ENCODE peak calls at places on chromosomes 5 and 9, in seven cellular contexts. One of them, this sample, is unnamed.

GRCh38 chr5:1343931-1344901 is 683 bp downstream of the CLPTM1L start:
- DNase-seq in GM13976: no peak
- DNase-seq in type B pancreatic cell: no peak
- DNase-seq in upper lobe of right lung: no peak
- DNase-seq in omental fat pad: no peak
- DNase-seq in heart left ventricle: no peak
- DNase-seq in osteocyte: no peak
- DNase-seq in this sample: peak; percentile 25

GRCh38 chr9:114551750-114552685 is 35.6 kb upstream of the ATP6V1G1 start:
- DNase-seq in osteocyte: peak; percentile 92
- DNase-seq in heart left ventricle: peak; percentile 61
- DNase-seq in type B pancreatic cell: no peak
- DNase-seq in upper lobe of right lung: no peak
- DNase-seq in GM13976: no peak
- DNase-seq in omental fat pad: peak; percentile 60
- DNase-seq in this sample: peak; percentile 44

GRCh38 chr5:35717718-35718117 is 100.1 kb downstream of the SPEF2 start:
- DNase-seq in GM13976: no peak
- DNase-seq in upper lobe of right lung: no peak
- DNase-seq in heart left ventricle: no peak
- DNase-seq in osteocyte: no peak
- DNase-seq in type B pancreatic cell: no peak
- DNase-seq in omental fat pad: no peak
- DNase-seq in this sample: no peak

GRCh38 chr5:76500633-76501393 is 97.7 kb downstream of the IQGAP2 start:
- DNase-seq in omental fat pad: no peak
- DNase-seq in GM13976: no peak
- DNase-seq in upper lobe of right lung: no peak
- DNase-seq in heart left ventricle: no peak
- DNase-seq in type B pancreatic cell: no peak
- DNase-seq in osteocyte: no peak
- DNase-seq in this sample: no peak

GRCh38 chr9:121748727-121749546 is 97.5 kb downstream of the DAB2IP start:
- DNase-seq in heart left ventricle: peak; percentile 88
- DNase-seq in GM13976: no peak
- DNase-seq in upper lobe of right lung: no peak
- DNase-seq in type B pancreatic cell: no peak
- DNase-seq in osteocyte: no peak
- DNase-seq in omental fat pad: no peak
- DNase-seq in this sample: no peak

GRCh38 chr5:4862500-4862899 is 277.6 kb upstream of the ADAMTS16 start:
- DNase-seq in osteocyte: no peak
- DNase-seq in GM13976: no peak
- DNase-seq in heart left ventricle: no peak
- DNase-seq in upper lobe of right lung: no peak
- DNase-seq in type B pancreatic cell: no peak
- DNase-seq in omental fat pad: no peak
- DNase-seq in this sample: no peak

GRCh38 chr5:88143693-88144218 is 124.9 kb downstream of the TMEM161B start:
- DNase-seq in type B pancreatic cell: no peak
- DNase-seq in upper lobe of right lung: no peak
- DNase-seq in GM13976: no peak
- DNase-seq in osteocyte: no peak
- DNase-seq in heart left ventricle: no peak
- DNase-seq in omental fat pad: no peak
- DNase-seq in this sample: no peak

GRCh38 chr5:138035605-138036537 is 3.0 kb upstream of the FAM13B start:
- DNase-seq in osteocyte: no peak
- DNase-seq in GM13976: peak; percentile 59
- DNase-seq in upper lobe of right lung: no peak
- DNase-seq in omental fat pad: no peak
- DNase-seq in heart left ventricle: no peak
- DNase-seq in type B pancreatic cell: no peak
- DNase-seq in this sample: peak; percentile 60

GRCh38 chr9:95077766-95078382 is 239.6 kb downstream of the FANCC start:
- DNase-seq in GM13976: no peak
- DNase-seq in upper lobe of right lung: peak; percentile 54
- DNase-seq in heart left ventricle: no peak
- DNase-seq in type B pancreatic cell: no peak
- DNase-seq in omental fat pad: no peak
- DNase-seq in osteocyte: no peak
- DNase-seq in this sample: no peak

GRCh38 chr5:65815156-65815555 is 93.2 kb downstream of the NLN start:
- DNase-seq in upper lobe of right lung: no peak
- DNase-seq in type B pancreatic cell: no peak
- DNase-seq in heart left ventricle: no peak
- DNase-seq in osteocyte: no peak
- DNase-seq in omental fat pad: no peak
- DNase-seq in GM13976: no peak
- DNase-seq in this sample: no peak

GRCh38 chr5:33781286-33781685 is 110.5 kb downstream of the ADAMTS12 start:
- DNase-seq in heart left ventricle: no peak
- DNase-seq in GM13976: no peak
- DNase-seq in type B pancreatic cell: no peak
- DNase-seq in omental fat pad: no peak
- DNase-seq in osteocyte: no peak
- DNase-seq in upper lobe of right lung: no peak
- DNase-seq in this sample: no peak

GRCh38 chr5:56147679-56148230 is 85.4 kb downstream of the ANKRD55 start:
- DNase-seq in omental fat pad: no peak
- DNase-seq in upper lobe of right lung: no peak
- DNase-seq in osteocyte: no peak
- DNase-seq in GM13976: no peak
- DNase-seq in type B pancreatic cell: no peak
- DNase-seq in heart left ventricle: no peak
- DNase-seq in this sample: no peak

GRCh38 chr5:54794437-54794970 is 190.9 kb downstream of the ESM1 start:
- DNase-seq in heart left ventricle: no peak
- DNase-seq in osteocyte: no peak
- DNase-seq in upper lobe of right lung: no peak
- DNase-seq in GM13976: no peak
- DNase-seq in omental fat pad: no peak
- DNase-seq in type B pancreatic cell: no peak
- DNase-seq in this sample: no peak

GRCh38 chr9:116190997-116191396 is 37.4 kb downstream of the PAPPA start:
- DNase-seq in heart left ventricle: no peak
- DNase-seq in GM13976: no peak
- DNase-seq in omental fat pad: no peak
- DNase-seq in osteocyte: no peak
- DNase-seq in type B pancreatic cell: no peak
- DNase-seq in upper lobe of right lung: no peak
- DNase-seq in this sample: no peak

GRCh38 chr9:34896112-34896511 is 62.0 kb upstream of the PHF24 start:
- DNase-seq in upper lobe of right lung: no peak
- DNase-seq in type B pancreatic cell: no peak
- DNase-seq in GM13976: no peak
- DNase-seq in omental fat pad: no peak
- DNase-seq in heart left ventricle: no peak
- DNase-seq in osteocyte: no peak
- DNase-seq in this sample: no peak

GRCh38 chr5:133993152-133993548 is 11.6 kb downstream of the VDAC1 start:
- DNase-seq in osteocyte: no peak
- DNase-seq in upper lobe of right lung: no peak
- DNase-seq in omental fat pad: no peak
- DNase-seq in type B pancreatic cell: no peak
- DNase-seq in heart left ventricle: no peak
- DNase-seq in GM13976: no peak
- DNase-seq in this sample: no peak

DNA sequence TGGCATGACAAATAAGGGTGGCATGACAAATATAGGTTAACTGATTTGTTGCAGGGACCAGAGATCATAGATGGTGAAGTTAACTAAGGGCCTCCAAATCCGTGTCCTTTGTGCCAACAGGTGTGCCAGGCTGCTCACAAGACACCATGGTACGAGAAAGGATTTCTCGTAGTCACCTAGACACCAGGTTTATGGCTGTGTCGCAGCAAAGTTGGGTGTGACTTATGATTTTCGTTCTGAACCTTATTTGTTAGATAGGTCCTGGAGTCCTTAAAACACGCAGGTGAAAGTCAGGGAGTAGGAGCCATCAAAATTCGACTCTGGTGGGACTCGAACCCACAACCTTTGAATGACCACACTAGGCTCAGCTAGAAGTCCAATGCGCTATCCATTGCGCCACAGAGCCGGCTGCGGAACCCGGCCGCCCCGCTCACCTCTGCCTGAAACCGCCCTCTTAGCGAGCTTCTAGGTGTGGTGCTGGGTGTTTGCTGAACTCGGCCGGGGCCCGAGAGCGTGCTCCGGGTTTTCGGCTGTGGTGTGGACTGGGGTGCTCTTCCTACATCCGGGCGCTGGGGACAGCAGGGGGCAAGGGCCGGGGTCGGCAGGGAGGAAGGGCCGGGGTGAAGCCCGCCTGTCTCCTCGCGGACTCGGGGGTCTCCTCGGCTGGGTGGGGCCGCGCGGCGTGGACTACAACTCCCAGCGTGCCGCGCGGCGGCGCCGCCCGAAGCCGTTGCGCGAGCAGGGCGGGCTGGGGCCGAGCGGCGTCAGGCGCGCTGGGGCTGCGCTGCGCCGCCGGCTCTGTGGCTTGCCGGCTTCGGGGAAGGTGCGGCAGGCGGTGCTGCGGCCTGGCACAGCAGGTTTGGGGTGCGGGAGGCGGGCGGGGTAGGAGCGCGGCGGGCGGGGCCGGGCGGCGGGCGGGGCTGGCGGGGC is at the start of gene SLC27A4:
- DNase-seq in type B pancreatic cell: peak; percentile 86
- DNase-seq in omental fat pad: no peak
- DNase-seq in heart left ventricle: peak; percentile 89
- DNase-seq in upper lobe of right lung: peak; percentile 93
- DNase-seq in GM13976: peak; percentile 93
- DNase-seq in osteocyte: peak; percentile 89
- DNase-seq in this sample: peak; percentile 83
- TF ChIP-seq CTCF in type B pancreatic cell: no peak
- TF ChIP-seq CTCF in omental fat pad: no peak
- TF ChIP-seq CTCF in heart left ventricle: no peak
- TF ChIP-seq CTCF in upper lobe of right lung: no peak
- TF ChIP-seq CTCF in GM13976: no peak
- TF ChIP-seq CTCF in osteocyte: no peak
- TF ChIP-seq CTCF in this sample: no peak

GRCh38 chr9:744046-744712 is 97.3 kb upstream of the DMRT1 start:
- DNase-seq in heart left ventricle: no peak
- DNase-seq in type B pancreatic cell: peak; percentile 18
- DNase-seq in osteocyte: no peak
- DNase-seq in GM13976: no peak
- DNase-seq in omental fat pad: no peak
- DNase-seq in upper lobe of right lung: no peak
- DNase-seq in this sample: no peak
- TF ChIP-seq CTCF in heart left ventricle: no peak
- TF ChIP-seq CTCF in type B pancreatic cell: no peak
- TF ChIP-seq CTCF in osteocyte: no peak
- TF ChIP-seq CTCF in GM13976: no peak
- TF ChIP-seq CTCF in omental fat pad: no peak
- TF ChIP-seq CTCF in upper lobe of right lung: no peak
- TF ChIP-seq CTCF in this sample: no peak

GRCh38 chr5:82364497-82364896 is 86.3 kb upstream of the RPS23 start:
- DNase-seq in osteocyte: no peak
- DNase-seq in GM13976: no peak
- DNase-seq in type B pancreatic cell: no peak
- DNase-seq in heart left ventricle: no peak
- DNase-seq in upper lobe of right lung: no peak
- DNase-seq in omental fat pad: no peak
- DNase-seq in this sample: no peak
- TF ChIP-seq CTCF in osteocyte: peak; percentile 75
- TF ChIP-seq CTCF in GM13976: no peak
- TF ChIP-seq CTCF in type B pancreatic cell: peak; percentile 64
- TF ChIP-seq CTCF in heart left ventricle: peak; percentile 37
- TF ChIP-seq CTCF in upper lobe of right lung: peak; percentile 46
- TF ChIP-seq CTCF in omental fat pad: no peak
- TF ChIP-seq CTCF in this sample: peak; percentile 7

GRCh38 chr5:32057157-32058096 is 116.7 kb downstream of the GOLPH3 start:
- DNase-seq in omental fat pad: no peak
- DNase-seq in upper lobe of right lung: no peak
- DNase-seq in type B pancreatic cell: no peak
- DNase-seq in heart left ventricle: no peak
- DNase-seq in GM13976: no peak
- DNase-seq in osteocyte: no peak
- DNase-seq in this sample: no peak
- TF ChIP-seq CTCF in omental fat pad: no peak
- TF ChIP-seq CTCF in upper lobe of right lung: no peak
- TF ChIP-seq CTCF in type B pancreatic cell: peak; percentile 67
- TF ChIP-seq CTCF in heart left ventricle: no peak
- TF ChIP-seq CTCF in GM13976: no peak
- TF ChIP-seq CTCF in osteocyte: peak; percentile 36
- TF ChIP-seq CTCF in this sample: peak; percentile 18

GRCh38 chr9:127612993-127613954 is 1.2 kb downstream of the STXBP1 start:
- DNase-seq in osteocyte: peak; percentile 86
- DNase-seq in omental fat pad: no peak
- DNase-seq in GM13976: peak; percentile 46
- DNase-seq in upper lobe of right lung: peak; percentile 83
- DNase-seq in heart left ventricle: peak; percentile 87
- DNase-seq in type B pancreatic cell: peak; percentile 73
- DNase-seq in this sample: peak; percentile 52

GRCh38 chr9:127608104-127608966 is 3.7 kb upstream of the STXBP1 start:
- DNase-seq in omental fat pad: no peak
- DNase-seq in osteocyte: peak; percentile 86
- DNase-seq in GM13976: peak; percentile 89
- DNase-seq in upper lobe of right lung: peak; percentile 91
- DNase-seq in heart left ventricle: peak; percentile 88
- DNase-seq in type B pancreatic cell: peak; percentile 83
- DNase-seq in this sample: peak; percentile 82

GRCh38 chr9:127614961-127615360 is 2.9 kb downstream of the STXBP1 start:
- DNase-seq in GM13976: no peak
- DNase-seq in osteocyte: no peak
- DNase-seq in type B pancreatic cell: no peak
- DNase-seq in omental fat pad: no peak
- DNase-seq in upper lobe of right lung: no peak
- DNase-seq in heart left ventricle: no peak
- DNase-seq in this sample: no peak

DNA sequence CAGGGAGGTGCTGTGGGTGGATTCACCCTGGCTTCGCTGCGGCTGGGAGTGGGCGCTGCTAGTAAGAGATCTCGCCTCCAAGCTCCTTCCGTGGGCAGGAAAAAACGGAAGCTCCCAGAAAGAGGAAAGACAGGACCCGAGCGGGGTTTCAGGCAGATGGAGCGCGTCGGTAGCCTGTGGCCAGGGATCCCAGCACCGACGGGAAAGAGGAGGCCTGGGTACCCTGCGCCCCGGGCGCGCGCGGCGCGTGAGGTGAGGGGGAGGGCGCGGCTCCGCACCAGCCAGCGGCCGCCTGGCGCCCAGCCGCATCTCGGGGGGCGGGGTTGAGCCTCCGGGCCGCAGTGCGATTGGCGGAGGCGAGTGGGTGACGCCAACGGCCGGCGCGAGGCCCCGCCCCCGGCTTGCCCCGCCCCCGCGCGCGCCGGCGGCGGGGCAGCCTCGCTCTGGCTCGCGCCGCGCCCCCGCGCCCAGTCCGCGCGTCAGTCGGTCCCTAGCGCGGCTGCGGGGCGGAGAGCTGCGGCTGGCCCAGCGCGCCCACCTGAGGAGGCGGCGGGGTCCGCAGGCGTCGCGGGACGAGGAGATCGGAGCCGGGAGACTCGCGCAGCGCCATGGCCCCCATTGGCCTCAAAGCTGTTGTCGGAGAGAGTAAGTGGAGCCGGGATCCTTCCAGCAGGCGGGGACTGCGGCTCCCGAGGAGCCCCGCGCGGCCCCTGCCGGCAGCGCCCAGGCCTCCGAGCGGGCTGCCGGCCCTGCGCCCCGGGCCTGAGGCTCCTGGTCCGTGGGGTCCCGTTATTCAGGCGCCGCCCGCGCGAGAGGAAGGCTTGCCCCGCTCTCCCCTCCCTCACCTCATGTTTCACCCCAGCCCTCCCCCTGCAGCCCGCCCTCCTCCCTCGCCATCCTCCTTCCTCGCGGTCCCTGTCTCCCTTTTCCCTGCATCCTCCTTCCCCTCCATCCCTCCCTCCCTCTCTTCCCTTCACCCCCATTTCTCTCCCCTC is at the start of gene STXBP1:
- DNase-seq in type B pancreatic cell: peak; percentile 94
- DNase-seq in osteocyte: peak; percentile 95
- DNase-seq in heart left ventricle: peak; percentile 95
- DNase-seq in GM13976: peak; percentile 98
- DNase-seq in omental fat pad: peak; percentile 52
- DNase-seq in upper lobe of right lung: peak; percentile 94
- DNase-seq in this sample: peak; percentile 93
- TF ChIP-seq CTCF in type B pancreatic cell: peak; percentile 46
- TF ChIP-seq CTCF in osteocyte: peak; percentile 41
- TF ChIP-seq CTCF in heart left ventricle: peak; percentile 19
- TF ChIP-seq CTCF in GM13976: no peak
- TF ChIP-seq CTCF in omental fat pad: no peak
- TF ChIP-seq CTCF in upper lobe of right lung: peak; percentile 13
- TF ChIP-seq CTCF in this sample: no peak

This sample was measured in nephron progenitor cell.